ENCODE peak calls at places on chromosomes 1 and 21, in seven cellular contexts. One of them, this sample, is unnamed.

GRCh38 chr21:42395910-42396625 is at the start of gene TMPRSS3:
- DNase-seq in pulmonary artery endothelial cell: no peak
- DNase-seq in caudate nucleus: no peak
- DNase-seq in HT1080: no peak
- DNase-seq in left cardiac atrium: no peak
- DNase-seq in CD8-positive, alpha-beta memory T cell: no peak
- DNase-seq in myocyte: no peak
- DNase-seq in this sample: peak; percentile 48

GRCh38 chr1:167676205-167676915 is 45.4 kb upstream of the MPZL1 start:
- DNase-seq in pulmonary artery endothelial cell: no peak
- DNase-seq in left cardiac atrium: no peak
- DNase-seq in CD8-positive, alpha-beta memory T cell: no peak
- DNase-seq in myocyte: no peak
- DNase-seq in HT1080: no peak
- DNase-seq in caudate nucleus: no peak
- DNase-seq in this sample: no peak

GRCh38 chr1:66250483-66250882 is 283.5 kb upstream of the SGIP1 start:
- DNase-seq in caudate nucleus: no peak
- DNase-seq in HT1080: no peak
- DNase-seq in left cardiac atrium: no peak
- DNase-seq in myocyte: no peak
- DNase-seq in pulmonary artery endothelial cell: no peak
- DNase-seq in CD8-positive, alpha-beta memory T cell: no peak
- DNase-seq in this sample: no peak

GRCh38 chr1:237799762-237800474 is 90.8 kb downstream of the ZP4 start:
- DNase-seq in CD8-positive, alpha-beta memory T cell: peak; percentile 6
- DNase-seq in pulmonary artery endothelial cell: no peak
- DNase-seq in HT1080: peak; percentile 87
- DNase-seq in caudate nucleus: peak; percentile 4
- DNase-seq in myocyte: peak; percentile 26
- DNase-seq in left cardiac atrium: peak; percentile 31
- DNase-seq in this sample: peak; percentile 85

GRCh38 chr21:46121286-46122221 is 23.6 kb downstream of the COL6A2 start:
- DNase-seq in myocyte: no peak
- DNase-seq in left cardiac atrium: peak; percentile 20
- DNase-seq in caudate nucleus: no peak
- DNase-seq in HT1080: no peak
- DNase-seq in pulmonary artery endothelial cell: no peak
- DNase-seq in CD8-positive, alpha-beta memory T cell: no peak
- DNase-seq in this sample: no peak

GRCh38 chr1:164707868-164708331 is 148.9 kb downstream of the PBX1 start:
- DNase-seq in CD8-positive, alpha-beta memory T cell: no peak
- DNase-seq in caudate nucleus: no peak
- DNase-seq in pulmonary artery endothelial cell: no peak
- DNase-seq in left cardiac atrium: peak; percentile 49
- DNase-seq in HT1080: peak; percentile 16
- DNase-seq in myocyte: peak; percentile 21
- DNase-seq in this sample: peak; percentile 83

GRCh38 chr1:89396902-89397301 is 33.0 kb downstream of the GBP6 start:
- DNase-seq in left cardiac atrium: no peak
- DNase-seq in HT1080: no peak
- DNase-seq in pulmonary artery endothelial cell: no peak
- DNase-seq in myocyte: no peak
- DNase-seq in caudate nucleus: no peak
- DNase-seq in CD8-positive, alpha-beta memory T cell: no peak
- DNase-seq in this sample: no peak

GRCh38 chr1:48938975-48939374 is 162.3 kb upstream of the BEND5 start:
- DNase-seq in pulmonary artery endothelial cell: no peak
- DNase-seq in myocyte: no peak
- DNase-seq in caudate nucleus: no peak
- DNase-seq in CD8-positive, alpha-beta memory T cell: no peak
- DNase-seq in left cardiac atrium: no peak
- DNase-seq in HT1080: no peak
- DNase-seq in this sample: peak; percentile 39

GRCh38 chr21:42855937-42856335 is 23.4 kb downstream of the WDR4 start:
- DNase-seq in myocyte: no peak
- DNase-seq in pulmonary artery endothelial cell: no peak
- DNase-seq in CD8-positive, alpha-beta memory T cell: no peak
- DNase-seq in caudate nucleus: no peak
- DNase-seq in left cardiac atrium: no peak
- DNase-seq in HT1080: no peak
- DNase-seq in this sample: no peak

GRCh38 chr1:185017338-185017737 is 28.0 kb upstream of the RNF2 start:
- DNase-seq in CD8-positive, alpha-beta memory T cell: no peak
- DNase-seq in caudate nucleus: no peak
- DNase-seq in pulmonary artery endothelial cell: peak; percentile 1
- DNase-seq in left cardiac atrium: no peak
- DNase-seq in myocyte: peak; percentile 28
- DNase-seq in HT1080: peak; percentile 90
- DNase-seq in this sample: peak; percentile 94

This sample was measured in kidney tubule cell.